ENCODE peak calls at places on chromosomes 12 and 14, in five cellular contexts. E is HCT116, U is H1, F is A549, P is endothelial cell of umbilical vein. C is an unnamed sample.

GRCh38 chr12:22032732-22033131 is 13.3 kb upstream of the CMAS start:
- DNase-seq in E (no peak), U (no peak), F (no peak), P (no peak), C (no peak)

GRCh38 chr14:20460458-20461229 is 590 bp downstream of the PIP4P1 start:
- DNase-seq in E (no peak), U (peak; percentile 75), F (no peak), P (peak; percentile 11), C (no peak)

GRCh38 chr12:40587416-40587815 is 104.8 kb upstream of the CNTN1 start:
- DNase-seq in E (no peak), U (no peak), F (no peak), P (no peak), C (no peak)

GRCh38 chr12:59938190-59938962 is 342.5 kb downstream of the SLC16A7 start:
- DNase-seq in E (no peak), U (no peak), F (peak; percentile 36), P (no peak), C (no peak)

GRCh38 chr12:12024958-12025682 is 45.6 kb upstream of the BCL2L14 start:
- DNase-seq in E (no peak), U (peak; percentile 20), F (no peak), P (no peak), C (no peak)

GRCh38 chr12:96495155-96495554 is 5.8 kb downstream of the CFAP54 start:
- DNase-seq in E (no peak), U (no peak), F (no peak), P (no peak), C (no peak)

GRCh38 chr12:104177663-104178501 is 37.7 kb upstream of the TXNRD1 start:
- DNase-seq in E (peak; percentile 33), U (peak; percentile 38), F (peak; percentile 95), P (peak; percentile 80), C (peak; percentile 98)

GRCh38 chr12:90209029-90209428 is 500.4 kb upstream of the ATP2B1 start:
- DNase-seq in E (no peak), U (no peak), F (no peak), P (no peak), C (no peak)

GRCh38 chr14:68501621-68502052 is 291.2 kb downstream of the ZFP36L1 start:
- DNase-seq in E (no peak), U (no peak), F (no peak), P (no peak), C (no peak)

GRCh38 chr12:117189725-117190209 is 503 bp downstream of the FBXO21 start:
- DNase-seq in E (no peak), U (peak; percentile 60), F (peak; percentile 41), P (peak; percentile 44), C (peak; percentile 67)

GRCh38 chr12:6697584-6698351 is 2.8 kb downstream of the PIANP start:
- DNase-seq in E (peak; percentile 45), U (peak; percentile 60), F (peak; percentile 76), P (peak; percentile 58), C (peak; percentile 52)

GRCh38 chr12:111100554-111100953 is 180.2 kb upstream of the MYL2 start:
- DNase-seq in E (no peak), U (no peak), F (no peak), P (no peak), C (no peak)

GRCh38 chr14:106083082-106083481 is 556.7 kb downstream of the TMEM121 start:
- DNase-seq in E (no peak), U (no peak), F (no peak), P (no peak), C (no peak)

GRCh38 chr12:47277972-47278448 is 198.3 kb upstream of the AMIGO2 start:
- DNase-seq in E (peak; percentile 88), U (no peak), F (peak; percentile 98), P (peak; percentile 35), C (peak; percentile 92)

GRCh38 chr14:91545946-91546716 is 36.0 kb upstream of the PPP4R3A start:
- DNase-seq in E (no peak), U (no peak), F (no peak), P (no peak), C (no peak)

GRCh38 chr14:94100847-94101246 is 9.7 kb upstream of the IFI27 start:
- DNase-seq in E (no peak), U (no peak), F (peak; percentile 12), P (no peak), C (no peak)

GRCh38 chr12:76277480-76277879 is 70.7 kb downstream of the BBS10 start:
- DNase-seq in E (no peak), U (no peak), F (no peak), P (peak; percentile 54), C (no peak)

GRCh38 chr14:95329941-95330340 is 10.2 kb upstream of the CLMN start:
- DNase-seq in E (no peak), U (no peak), F (no peak), P (no peak), C (no peak)

GRCh38 chr14:58362798-58363412 is 32.8 kb upstream of the TOMM20L start:
- DNase-seq in E (peak; percentile 21), U (no peak), F (peak; percentile 51), P (peak; percentile 28), C (peak; percentile 37)

GRCh38 chr12:80420075-80420474 is 24.0 kb upstream of the PTPRQ start:
- DNase-seq in E (no peak), U (no peak), F (no peak), P (no peak), C (no peak)

GRCh38 chr12:80422549-80422948 is 21.5 kb upstream of the PTPRQ start:
- DNase-seq in E (no peak), U (no peak), F (no peak), P (no peak), C (no peak)

DNA sequence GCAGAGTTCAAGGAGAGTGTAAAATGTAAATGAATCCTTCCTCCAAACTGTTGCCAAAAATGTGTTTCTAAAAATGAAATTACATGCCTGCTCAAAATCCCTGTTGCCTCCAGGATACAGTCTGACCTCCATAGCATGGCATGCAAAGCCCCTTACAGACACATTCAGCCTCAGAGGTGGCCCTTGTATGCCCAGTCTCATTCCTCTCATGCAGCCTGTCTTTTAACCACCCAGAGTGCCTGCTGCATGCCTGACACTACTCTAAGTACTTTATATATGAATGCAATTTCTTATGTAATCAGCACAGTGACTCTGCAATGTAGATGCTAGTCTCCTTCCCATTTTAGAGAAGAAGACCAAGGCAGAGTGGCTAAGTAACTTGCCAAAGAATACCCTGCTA is 24.4 kb upstream of the PTPRQ start:
- DNase-seq in E (no peak), U (no peak), F (no peak), P (no peak), C (peak; percentile 3)
- TF ChIP-seq MAX in E (no peak), U (no peak), F (no peak), P (no peak), C (no peak)

DNA sequence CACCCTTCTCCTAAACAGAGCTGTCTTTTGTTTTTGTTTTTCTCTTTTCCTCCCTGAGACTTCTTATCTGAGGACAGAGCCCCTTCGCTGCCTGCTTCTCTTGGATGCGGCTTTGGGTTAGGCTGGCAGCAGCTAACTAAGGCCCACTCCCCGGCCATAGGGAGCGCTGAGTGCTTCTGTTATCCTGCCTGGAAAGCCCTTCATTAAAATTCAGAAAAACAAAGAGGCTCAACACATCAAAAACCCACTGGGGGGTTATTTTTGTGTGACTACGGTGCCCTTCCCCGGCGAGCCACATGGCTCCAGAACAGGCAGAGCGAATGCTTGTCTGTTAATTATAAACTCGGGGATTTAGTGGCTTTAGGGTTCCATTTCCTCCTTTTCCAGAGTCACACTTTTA is 67.3 kb upstream of the GPATCH2L start:
- DNase-seq in E (no peak), U (no peak), F (no peak), P (no peak), C (no peak)
- TF ChIP-seq CTCF in E (no peak), U (no peak), F (no peak), P (no peak), C (no peak)

DNA sequence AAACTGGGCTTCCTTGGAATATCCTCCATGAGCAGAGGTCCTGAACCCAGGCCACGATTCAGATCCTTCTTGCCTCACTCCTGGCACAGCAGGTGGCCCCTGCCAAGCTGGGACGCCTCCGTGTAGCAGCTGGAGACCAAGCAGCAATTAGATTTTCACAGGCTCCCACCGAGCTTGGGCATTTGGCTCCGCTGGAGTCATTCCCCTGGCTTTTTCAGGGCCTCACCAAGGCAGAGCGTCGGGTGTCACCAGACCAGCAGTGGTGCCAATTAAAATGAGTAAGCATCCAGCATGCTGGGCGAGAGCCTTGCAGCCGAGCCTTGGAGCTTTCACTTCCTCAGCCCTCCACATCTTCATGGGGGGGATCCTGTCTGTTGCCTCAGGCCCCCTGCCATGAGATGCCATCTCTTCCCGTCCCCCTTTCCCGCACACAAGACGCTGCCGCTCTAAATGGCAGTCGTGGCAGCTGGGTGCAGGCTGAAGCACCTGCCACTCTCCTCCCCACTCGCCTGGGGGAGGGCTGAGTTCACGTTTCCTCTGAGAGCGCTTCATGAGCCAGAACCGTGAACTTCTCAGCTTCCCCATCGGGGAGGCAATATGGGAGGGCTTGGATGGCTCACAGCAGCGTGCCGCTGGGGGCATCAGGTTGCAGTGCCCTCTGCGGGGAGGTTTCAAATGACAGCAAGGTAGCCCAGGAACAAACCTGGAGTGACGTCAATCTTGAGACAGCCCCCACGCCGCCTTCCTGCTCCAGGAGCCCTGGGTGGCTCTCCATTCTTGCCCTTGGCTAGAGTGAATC is 11.7 kb downstream of the TPCN1 start:
- DNase-seq in E (no peak), U (peak; percentile 72), F (no peak), P (no peak), C (no peak)
- TF ChIP-seq POLR2A in E (no peak), U (no peak), F (no peak), P (no peak), C (no peak)

DNA sequence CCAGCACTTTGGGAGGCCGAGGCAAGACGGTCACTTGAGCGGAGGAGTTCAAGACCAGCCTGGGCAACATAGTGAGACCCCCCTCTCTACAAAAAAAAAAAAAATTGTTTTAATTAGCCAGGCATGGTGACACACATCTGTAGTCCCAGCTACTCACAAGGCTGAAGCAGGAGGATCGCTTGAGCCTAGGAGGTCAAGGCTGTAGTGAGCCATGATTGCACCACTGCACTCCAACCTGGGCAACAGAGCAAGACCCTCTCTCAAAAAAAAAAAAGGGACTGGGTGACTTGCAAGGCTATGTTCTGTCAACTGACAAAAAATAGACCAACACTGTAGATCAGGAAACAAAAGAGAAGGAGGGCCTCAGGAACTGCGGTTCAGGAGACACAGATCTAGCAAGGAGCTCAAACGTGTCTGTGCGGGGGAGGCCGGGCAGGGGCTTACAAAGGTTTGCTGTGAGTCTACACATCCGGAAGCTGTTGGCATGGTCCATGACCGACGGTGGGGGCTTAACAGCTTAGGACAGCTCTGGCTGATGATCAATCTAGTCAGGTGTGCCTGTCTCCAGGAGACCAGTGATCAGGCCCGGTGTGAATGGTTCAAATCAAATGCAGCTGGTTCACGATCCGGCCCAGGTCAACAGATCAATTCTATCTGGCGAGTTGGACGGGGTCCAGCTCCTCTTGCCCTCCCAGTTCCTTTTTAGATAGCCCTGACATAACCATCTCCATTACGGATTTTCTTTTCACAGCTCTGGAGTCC is 31.7 kb upstream of the INF2 start:
- DNase-seq in E (no peak), U (no peak), F (no peak), P (no peak), C (peak; percentile 84)
- TF ChIP-seq MAX in E (no peak), U (no peak), F (no peak), P (no peak), C (no peak)

GRCh38 chr12:66279127-66279712 is 23.1 kb upstream of the HELB start:
- DNase-seq in E (peak; percentile 33), U (no peak), F (peak; percentile 33), P (peak; percentile 48), C (peak; percentile 64)
- TF ChIP-seq CTCF in E (peak; percentile 89), U (peak; percentile 64), F (peak; percentile 42), P (peak; percentile 69), C (peak; percentile 74)

GRCh38 chr14:103879570-103880333 is 32.4 kb upstream of the PPP1R13B start:
- DNase-seq in E (no peak), U (peak; percentile 73), F (peak; percentile 75), P (no peak), C (no peak)
- TF ChIP-seq POLR2A in E (no peak), U (no peak), F (no peak), P (no peak), C (no peak)

C was measured in NB4.